ENCODE peak calls at places on chromosomes 5 and 9, in six cellular contexts. One of them, this sample, is unnamed.
A peak's percentile ranks its signal among the peaks of the same experiment; 100 is the strongest.

GRCh38 chr5:72101828-72102227 is 5.4 kb upstream of the MAP1B start:
- DNase-seq in sigmoid colon: no peak
- DNase-seq in ovary: no peak
- DNase-seq in right lobe of liver: no peak
- DNase-seq in heart left ventricle: no peak
- DNase-seq in suprapubic skin: no peak
- DNase-seq in this sample: no peak

GRCh38 chr9:1972672-1973071 is 42.5 kb upstream of the SMARCA2 start:
- DNase-seq in sigmoid colon: no peak
- DNase-seq in ovary: no peak
- DNase-seq in right lobe of liver: no peak
- DNase-seq in heart left ventricle: no peak
- DNase-seq in suprapubic skin: no peak
- DNase-seq in this sample: no peak

GRCh38 chr5:66551920-66552319 is 44.3 kb upstream of the MAST4 start:
- DNase-seq in sigmoid colon: no peak
- DNase-seq in ovary: no peak
- DNase-seq in right lobe of liver: no peak
- DNase-seq in heart left ventricle: no peak
- DNase-seq in suprapubic skin: no peak
- DNase-seq in this sample: no peak

GRCh38 chr5:153584131-153584530 is 93.7 kb downstream of the GRIA1 start:
- DNase-seq in sigmoid colon: no peak
- DNase-seq in ovary: no peak
- DNase-seq in right lobe of liver: no peak
- DNase-seq in heart left ventricle: no peak
- DNase-seq in suprapubic skin: no peak
- DNase-seq in this sample: no peak

GRCh38 chr5:59038169-59039002 is 455.5 kb downstream of the RAB3C start:
- DNase-seq in sigmoid colon: peak; percentile 66
- DNase-seq in ovary: no peak
- DNase-seq in right lobe of liver: peak; percentile 44
- DNase-seq in heart left ventricle: no peak
- DNase-seq in suprapubic skin: no peak
- DNase-seq in this sample: no peak

GRCh38 chr5:133778636-133779035 is 166.3 kb upstream of the FSTL4 start:
- DNase-seq in sigmoid colon: no peak
- DNase-seq in ovary: no peak
- DNase-seq in right lobe of liver: no peak
- DNase-seq in heart left ventricle: no peak
- DNase-seq in suprapubic skin: no peak
- DNase-seq in this sample: no peak

GRCh38 chr5:167587768-167588167 is 703.7 kb upstream of the WWC1 start:
- DNase-seq in sigmoid colon: no peak
- DNase-seq in ovary: no peak
- DNase-seq in right lobe of liver: no peak
- DNase-seq in heart left ventricle: no peak
- DNase-seq in suprapubic skin: no peak
- DNase-seq in this sample: no peak

GRCh38 chr9:76654575-76654974 is 109.7 kb upstream of the PCA3 start:
- DNase-seq in sigmoid colon: no peak
- DNase-seq in ovary: no peak
- DNase-seq in right lobe of liver: no peak
- DNase-seq in heart left ventricle: no peak
- DNase-seq in suprapubic skin: no peak
- DNase-seq in this sample: no peak

GRCh38 chr5:9853309-9853708 is 223.2 kb upstream of the TAS2R1 start:
- DNase-seq in sigmoid colon: no peak
- DNase-seq in ovary: no peak
- DNase-seq in right lobe of liver: no peak
- DNase-seq in heart left ventricle: no peak
- DNase-seq in suprapubic skin: no peak
- DNase-seq in this sample: no peak

GRCh38 chr9:2623866-2624682 is 2.5 kb downstream of the VLDLR start:
- DNase-seq in sigmoid colon: no peak
- DNase-seq in ovary: no peak
- DNase-seq in right lobe of liver: no peak
- DNase-seq in heart left ventricle: no peak
- DNase-seq in suprapubic skin: no peak
- DNase-seq in this sample: no peak

GRCh38 chr9:117768740-117769400 is 64.7 kb downstream of the TLR4 start:
- DNase-seq in sigmoid colon: no peak
- DNase-seq in ovary: no peak
- DNase-seq in right lobe of liver: no peak
- DNase-seq in heart left ventricle: no peak
- DNase-seq in suprapubic skin: no peak
- DNase-seq in this sample: no peak

GRCh38 chr9:13445123-13445522 is 165.6 kb upstream of the MPDZ start:
- DNase-seq in sigmoid colon: no peak
- DNase-seq in ovary: no peak
- DNase-seq in right lobe of liver: no peak
- DNase-seq in heart left ventricle: no peak
- DNase-seq in suprapubic skin: no peak
- DNase-seq in this sample: no peak

GRCh38 chr9:114216081-114216480 is 60.7 kb downstream of the COL27A1 start:
- DNase-seq in sigmoid colon: no peak
- DNase-seq in ovary: peak; percentile 81
- DNase-seq in right lobe of liver: no peak
- DNase-seq in heart left ventricle: peak; percentile 70
- DNase-seq in suprapubic skin: no peak
- DNase-seq in this sample: no peak

DNA sequence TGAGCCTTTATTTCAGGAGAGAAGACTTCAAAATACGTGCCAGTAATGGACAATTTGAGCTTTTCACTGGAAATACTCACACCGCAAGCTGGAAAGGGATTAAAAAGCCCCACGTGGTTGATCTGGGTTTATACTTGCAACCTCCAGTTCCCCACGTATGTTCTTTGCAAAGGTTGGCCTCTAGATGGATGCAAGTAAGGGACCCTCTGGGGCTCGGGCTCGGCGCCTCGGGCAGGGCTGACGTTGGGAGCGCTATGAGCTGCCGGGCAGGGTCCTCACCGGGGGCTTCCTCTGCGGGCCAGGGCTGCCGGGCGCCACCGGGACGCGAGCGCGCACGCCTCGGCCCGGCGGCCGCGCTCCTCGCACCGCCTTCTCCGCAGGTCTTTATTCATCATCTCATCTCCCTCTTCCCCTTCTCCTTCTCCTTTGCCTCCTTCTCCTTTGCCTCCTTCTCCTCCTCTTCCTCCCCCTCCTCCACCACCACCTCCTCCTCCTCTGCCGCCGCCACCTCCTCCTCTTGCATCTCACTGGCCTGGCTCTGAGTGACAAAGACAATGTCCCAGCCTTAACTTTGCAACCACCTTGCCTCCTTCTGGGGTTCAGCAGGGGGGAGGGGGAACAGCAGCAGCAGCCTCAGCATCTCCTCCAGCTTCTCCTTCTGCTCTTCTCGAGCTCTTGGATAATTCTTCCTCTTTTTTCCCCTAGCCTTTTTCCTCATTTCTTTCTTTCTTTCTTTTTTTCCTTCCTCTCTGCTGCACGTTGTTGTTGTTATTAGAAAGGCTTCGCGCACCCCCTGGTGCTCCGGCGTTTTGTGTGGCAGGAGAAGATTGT is 636 bp upstream of the ZNF462 start:
- DNase-seq in sigmoid colon: peak; percentile 73
- DNase-seq in ovary: peak; percentile 52
- DNase-seq in right lobe of liver: peak; percentile 53
- DNase-seq in heart left ventricle: peak; percentile 36
- DNase-seq in suprapubic skin: no peak
- DNase-seq in this sample: no peak
- H3K4me3 ChIP-seq in sigmoid colon: peak overlapping the region; percentile 74
- H3K4me3 ChIP-seq in ovary: peak overlapping the region; percentile 58
- H3K4me3 ChIP-seq in right lobe of liver: peak overlapping the region; percentile 41
- H3K4me3 ChIP-seq in heart left ventricle: peak overlapping the region; percentile 67
- H3K4me3 ChIP-seq in suprapubic skin: peak overlapping the region; percentile 83
- H3K4me3 ChIP-seq in this sample: peak overlapping the region; percentile 78

GRCh38 chr9:116760636-116761035 is 73.5 kb downstream of the TRIM32 start:
- DNase-seq in sigmoid colon: no peak
- DNase-seq in ovary: no peak
- DNase-seq in right lobe of liver: no peak
- DNase-seq in heart left ventricle: no peak
- DNase-seq in suprapubic skin: no peak
- DNase-seq in this sample: no peak
- TF ChIP-seq POLR2A in sigmoid colon: no peak
- TF ChIP-seq POLR2A in ovary: no peak
- TF ChIP-seq POLR2A in right lobe of liver: no peak
- TF ChIP-seq POLR2A in heart left ventricle: no peak
- TF ChIP-seq POLR2A in suprapubic skin: no peak
- TF ChIP-seq POLR2A in this sample: no peak

GRCh38 chr9:134343637-134344036 is 17.4 kb downstream of the RXRA start:
- DNase-seq in sigmoid colon: peak; percentile 81
- DNase-seq in ovary: no peak
- DNase-seq in right lobe of liver: peak; percentile 82
- DNase-seq in heart left ventricle: no peak
- DNase-seq in suprapubic skin: no peak
- DNase-seq in this sample: no peak
- H3K4me3 ChIP-seq in sigmoid colon: no peak overlapping the region
- H3K4me3 ChIP-seq in ovary: no peak overlapping the region
- H3K4me3 ChIP-seq in right lobe of liver: no peak overlapping the region
- H3K4me3 ChIP-seq in heart left ventricle: no peak overlapping the region
- H3K4me3 ChIP-seq in suprapubic skin: no peak overlapping the region
- H3K4me3 ChIP-seq in this sample: no peak overlapping the region

GRCh38 chr5:139275536-139276297 is 17.8 kb upstream of the MATR3 start:
- DNase-seq in sigmoid colon: no peak
- DNase-seq in ovary: no peak
- DNase-seq in right lobe of liver: no peak
- DNase-seq in heart left ventricle: no peak
- DNase-seq in suprapubic skin: no peak
- DNase-seq in this sample: no peak

GRCh38 chr5:139276426-139276825 is 17.1 kb upstream of the MATR3 start:
- DNase-seq in sigmoid colon: no peak
- DNase-seq in ovary: no peak
- DNase-seq in right lobe of liver: no peak
- DNase-seq in heart left ventricle: no peak
- DNase-seq in suprapubic skin: no peak
- DNase-seq in this sample: no peak

GRCh38 chr5:139282195-139282557 is 11.4 kb upstream of the MATR3 start:
- DNase-seq in sigmoid colon: no peak
- DNase-seq in ovary: no peak
- DNase-seq in right lobe of liver: no peak
- DNase-seq in heart left ventricle: no peak
- DNase-seq in suprapubic skin: no peak
- DNase-seq in this sample: no peak

GRCh38 chr5:139277171-139277570 is 16.4 kb upstream of the MATR3 start:
- DNase-seq in sigmoid colon: no peak
- DNase-seq in ovary: no peak
- DNase-seq in right lobe of liver: no peak
- DNase-seq in heart left ventricle: no peak
- DNase-seq in suprapubic skin: no peak
- DNase-seq in this sample: no peak

DNA sequence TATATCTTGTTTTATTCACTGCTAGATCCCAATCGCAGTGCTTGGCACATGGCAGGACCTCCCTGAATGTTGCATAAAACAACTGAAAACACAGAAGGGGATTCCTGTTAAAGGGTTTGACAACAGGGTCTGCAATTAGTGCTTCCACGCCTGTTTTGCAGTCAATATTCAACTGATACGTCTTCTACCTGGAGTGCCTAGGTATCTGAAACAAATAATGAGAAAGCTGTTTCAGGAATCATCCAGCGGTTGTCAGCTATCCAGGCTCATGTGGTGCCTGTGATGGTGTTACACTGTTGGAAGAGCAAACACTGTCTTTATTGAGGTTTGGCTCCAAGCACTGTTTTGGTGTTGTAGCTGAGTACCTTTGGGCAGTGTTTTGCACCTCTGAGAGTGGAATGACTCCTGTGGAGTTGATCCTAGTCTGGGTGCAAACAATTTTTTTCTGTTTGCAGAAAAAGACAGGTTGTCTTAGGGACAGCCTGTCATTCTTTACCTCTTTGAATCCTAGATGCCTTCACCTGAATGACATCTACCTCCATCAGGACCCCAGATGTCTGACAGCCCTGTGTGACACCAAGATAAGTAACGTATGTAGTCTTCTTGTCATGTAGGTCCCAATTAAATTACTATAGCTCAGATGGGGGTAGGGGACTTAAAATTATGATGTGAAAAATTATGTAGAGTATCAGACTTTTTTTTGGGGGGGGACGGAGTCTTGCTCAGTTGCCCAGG is 14.8 kb upstream of the MATR3 start:
- DNase-seq in sigmoid colon: no peak
- DNase-seq in ovary: no peak
- DNase-seq in right lobe of liver: no peak
- DNase-seq in heart left ventricle: no peak
- DNase-seq in suprapubic skin: no peak
- DNase-seq in this sample: no peak
- TF ChIP-seq POLR2A in sigmoid colon: no peak
- TF ChIP-seq POLR2A in ovary: no peak
- TF ChIP-seq POLR2A in right lobe of liver: no peak
- TF ChIP-seq POLR2A in heart left ventricle: no peak
- TF ChIP-seq POLR2A in suprapubic skin: no peak
- TF ChIP-seq POLR2A in this sample: no peak

DNA sequence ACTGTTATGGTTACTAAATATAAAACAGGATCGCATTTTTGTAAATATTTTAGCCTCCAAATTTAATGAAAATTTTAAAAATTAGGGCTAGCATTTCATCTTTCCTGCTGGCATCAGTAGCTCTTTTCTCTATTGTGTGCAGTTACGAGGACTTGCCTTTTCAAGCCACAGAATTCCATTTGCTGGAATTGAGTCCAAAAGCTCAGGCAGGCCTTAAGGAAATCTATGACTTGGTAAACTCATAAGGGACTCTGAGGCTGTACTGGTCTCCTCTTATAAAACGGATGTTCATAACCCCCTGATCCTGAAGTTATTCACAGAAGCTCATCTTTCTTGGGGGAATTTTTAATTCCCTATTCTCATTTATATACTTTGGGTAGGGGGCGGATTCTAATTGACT is 23.5 kb downstream of the ANKRA2 start:
- DNase-seq in sigmoid colon: no peak
- DNase-seq in ovary: no peak
- DNase-seq in right lobe of liver: no peak
- DNase-seq in heart left ventricle: no peak
- DNase-seq in suprapubic skin: no peak
- DNase-seq in this sample: no peak
- H3K4me3 ChIP-seq in sigmoid colon: no peak overlapping the region
- H3K4me3 ChIP-seq in ovary: no peak overlapping the region
- H3K4me3 ChIP-seq in right lobe of liver: no peak overlapping the region
- H3K4me3 ChIP-seq in heart left ventricle: no peak overlapping the region
- H3K4me3 ChIP-seq in suprapubic skin: no peak overlapping the region
- H3K4me3 ChIP-seq in this sample: no peak overlapping the region

This sample was measured in lower leg skin.